ENCODE peak calls at places on chromosomes 1 and 21, in four cellular contexts. R is dorsolateral prefrontal cortex, D is lower leg skin, V is cardiac muscle cell. L is an unnamed sample.

GRCh38 chr1:67726224-67726623 is 41.2 kb downstream of the GADD45A start:
- DNase-seq in R (no peak), D (no peak), V (no peak), L (no peak)

GRCh38 chr1:161733526-161733925 is 12.2 kb downstream of the FCRLB start:
- DNase-seq in R (no peak), D (no peak), V (no peak), L (no peak)

GRCh38 chr1:2386636-2387611 is 4.4 kb downstream of the MORN1 start:
- DNase-seq in R (peak), D (no peak), V (no peak), L (no peak)

GRCh38 chr1:155032886-155033285 is 695 bp downstream of the DCST2 start:
- DNase-seq in R (no peak), D (no peak), V (no peak), L (no peak)

GRCh38 chr1:210232524-210233215 is at the start of gene SERTAD4:
- DNase-seq in R (no peak), D (peak), V (peak), L (no peak)

GRCh38 chr21:34923202-34923601 is 125.9 kb downstream of the RUNX1 start:
- DNase-seq in R (no peak), D (no peak), V (no peak), L (no peak)

GRCh38 chr21:16079830-16080229 is 350.0 kb downstream of the USP25 start:
- DNase-seq in R (no peak), D (no peak), V (no peak), L (no peak)

GRCh38 chr1:58573705-58574591 is 3.1 kb downstream of the TACSTD2 start:
- DNase-seq in R (no peak), D (no peak), V (no peak), L (no peak)

GRCh38 chr1:9475061-9475627 is 64.1 kb upstream of the SLC25A33 start:
- DNase-seq in R (no peak), D (no peak), V (no peak), L (no peak)
- H3K4me3 ChIP-seq in R (no peak), D (no peak), V (no peak), L (no peak)

DNA sequence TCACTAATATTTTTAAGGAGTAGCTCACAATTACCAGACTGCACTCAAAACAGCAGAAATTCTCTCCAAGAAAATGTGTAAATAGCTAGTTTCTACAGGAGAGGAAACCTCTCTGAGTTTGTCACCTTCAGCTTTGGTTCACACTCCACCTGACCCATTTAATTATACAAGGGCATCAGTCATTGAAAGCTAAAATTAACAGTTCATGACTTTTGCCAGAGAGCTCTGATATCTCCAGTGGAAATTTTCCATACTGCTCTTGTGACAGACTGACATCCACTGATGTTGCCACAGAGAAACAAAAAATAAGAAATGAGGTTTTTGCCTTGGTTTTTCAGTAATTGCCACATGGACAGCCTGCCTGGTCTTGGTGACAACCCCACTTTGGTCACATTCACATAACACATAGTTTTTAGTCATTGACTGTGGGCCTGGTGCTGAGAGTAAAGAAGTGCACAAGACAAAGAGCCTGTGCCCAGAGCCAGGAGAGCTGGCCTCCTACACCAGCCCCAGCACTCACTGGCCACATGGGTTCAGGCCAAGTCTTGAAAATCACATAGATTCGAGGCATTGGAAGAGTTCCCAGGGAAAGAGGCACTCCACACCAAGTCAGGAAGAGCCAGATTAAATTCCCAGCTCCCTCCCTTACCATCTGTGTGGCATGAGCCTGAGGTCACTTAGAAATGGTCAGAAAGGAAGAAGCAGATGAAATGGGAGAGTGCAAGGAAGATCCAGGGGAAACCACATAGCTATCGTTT is 13.8 kb upstream of the SIM2 start:
- DNase-seq in R (no peak), D (no peak), V (no peak), L (no peak)
- TF ChIP-seq CTCF in R (no peak), D (no peak), V (no peak), L (no peak)

GRCh38 chr1:182633031-182633430 is 28.8 kb upstream of the RGS16 start:
- DNase-seq in R (no peak), D (no peak), V (no peak), L (no peak)
- H3K4me3 ChIP-seq in R (no peak), D (no peak), V (no peak), L (no peak)

GRCh38 chr1:7474143-7474490 is 297.0 kb upstream of the VAMP3 start:
- DNase-seq in R (no peak), D (no peak), V (no peak), L (no peak)

GRCh38 chr1:7476402-7476801 is 294.7 kb upstream of the VAMP3 start:
- DNase-seq in R (no peak), D (no peak), V (no peak), L (no peak)

GRCh38 chr1:7475691-7476090 is 295.4 kb upstream of the VAMP3 start:
- DNase-seq in R (no peak), D (no peak), V (no peak), L (no peak)

GRCh38 chr1:7473223-7474142 is 297.6 kb upstream of the VAMP3 start:
- DNase-seq in R (no peak), D (no peak), V (no peak), L (no peak)

GRCh38 chr1:7474786-7475502 is 296.2 kb upstream of the VAMP3 start:
- DNase-seq in R (no peak), D (no peak), V (no peak), L (no peak)
- TF ChIP-seq CTCF in R (no peak), D (no peak), V (no peak), L (no peak)

DNA sequence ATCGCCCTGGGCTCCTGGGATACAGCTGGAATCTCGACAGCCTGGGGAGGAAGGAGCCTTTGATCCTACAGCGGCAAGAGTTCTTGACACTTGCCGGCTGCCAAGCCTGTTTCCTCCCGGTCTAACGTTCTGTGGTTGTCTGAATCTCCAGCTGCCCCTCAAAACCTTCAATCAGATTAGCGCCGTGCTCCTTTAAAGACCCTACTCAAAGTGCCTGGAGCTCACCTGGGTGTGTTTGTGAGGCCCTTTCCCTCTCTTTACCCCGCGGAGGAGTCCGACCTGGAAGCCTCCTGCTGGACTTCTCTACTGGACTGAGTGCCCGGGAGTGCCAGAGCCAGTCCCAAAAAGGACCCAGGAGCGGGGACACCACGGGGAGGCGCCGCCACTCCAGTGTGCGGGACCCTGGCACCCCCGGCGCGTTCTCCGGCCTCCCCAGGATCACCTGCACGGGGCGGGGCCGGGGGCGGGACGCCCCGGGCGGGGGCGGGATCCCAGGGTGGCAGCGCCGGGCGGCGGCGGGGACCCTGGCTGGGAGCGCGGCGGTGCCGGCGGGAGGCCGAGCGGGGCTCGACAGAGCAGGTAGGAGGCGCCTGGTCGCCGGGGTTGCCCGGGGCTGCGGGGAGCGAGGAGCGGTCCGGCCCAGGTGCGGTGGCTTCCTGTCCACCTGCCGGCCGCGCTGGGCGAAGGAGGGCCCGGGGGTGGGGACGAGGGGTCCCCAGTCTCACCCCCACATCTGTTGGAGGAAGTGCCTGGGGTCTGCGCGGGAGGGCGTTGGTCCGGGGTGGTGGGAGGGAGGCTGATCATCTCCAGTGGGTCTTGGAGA is at the start of gene NCMAP:
- DNase-seq in R (no peak), D (no peak), V (peak), L (no peak)
- H3K4me3 ChIP-seq in R (no peak), D (no peak), V (peak), L (no peak)

GRCh38 chr1:207750901-207751300 is 953 bp upstream of the CD46 start:
- DNase-seq in R (no peak), D (no peak), V (no peak), L (no peak)

GRCh38 chr1:207754011-207754410 is 2.2 kb downstream of the CD46 start:
- DNase-seq in R (no peak), D (no peak), V (no peak), L (no peak)

GRCh38 chr1:207753611-207754010 is 1.8 kb downstream of the CD46 start:
- DNase-seq in R (no peak), D (no peak), V (no peak), L (no peak)

GRCh38 chr1:207752456-207753132 is 740 bp downstream of the CD46 start:
- DNase-seq in R (no peak), D (no peak), V (peak), L (peak)

GRCh38 chr1:207751790-207752455 is at the start of gene CD46:
- DNase-seq in R (peak), D (peak), V (peak), L (peak)
- TF ChIP-seq CTCF in R (no peak), D (no peak), V (no peak), L (no peak)